ENCODE peak calls at places on chromosome 9, in seven cellular contexts. W is tibial artery, Q is lung microvascular endothelial cell, R is tibial nerve, F is transverse colon, A is lower lobe of right lung, M is fibroblast of pulmonary artery. Y is an unnamed sample.

GRCh38 chr9:133477992-133478850 is 678 bp downstream of the SLC2A6 start:
- DNase-seq in W (no peak), Q (peak), R (no peak), F (no peak), A (peak), M (peak), Y (peak)

GRCh38 chr9:123972618-123973017 is 39.0 kb upstream of the LHX2 start:
- DNase-seq in W (no peak), Q (no peak), R (no peak), F (no peak), A (no peak), M (no peak), Y (no peak)

GRCh38 chr9:79742145-79742820 is 170.5 kb downstream of the TLE4 start:
- DNase-seq in W (no peak), Q (no peak), R (no peak), F (no peak), A (no peak), M (no peak), Y (peak)

GRCh38 chr9:137445275-137445807 is 4.2 kb upstream of the ENTPD8 start:
- DNase-seq in W (peak), Q (peak), R (peak), F (peak), A (peak), M (peak), Y (peak)

GRCh38 chr9:130448035-130448624 is 3.4 kb downstream of the ASS1 start:
- DNase-seq in W (no peak), Q (no peak), R (no peak), F (no peak), A (no peak), M (peak), Y (no peak)

GRCh38 chr9:121277518-121278275 is 9.7 kb downstream of the GSN start:
- DNase-seq in W (no peak), Q (no peak), R (no peak), F (no peak), A (no peak), M (peak), Y (peak)

GRCh38 chr9:97666907-97667686 is 30.0 kb downstream of the XPA start:
- DNase-seq in W (no peak), Q (no peak), R (no peak), F (no peak), A (no peak), M (no peak), Y (no peak)

GRCh38 chr9:88829276-88829675 is 162.0 kb upstream of the S1PR3 start:
- DNase-seq in W (no peak), Q (no peak), R (no peak), F (no peak), A (no peak), M (no peak), Y (peak)

GRCh38 chr9:14935099-14935710 is 25.0 kb upstream of the FREM1 start:
- DNase-seq in W (no peak), Q (no peak), R (no peak), F (no peak), A (no peak), M (no peak), Y (peak)